ENCODE peak calls at places on chromosomes 1 and 21, in eight cellular contexts. S, Q, C, H, O, N, T and Y are unnamed samples.

GRCh38 chr1:163980391-163980790 is 578.6 kb upstream of the PBX1 start:
- DNase-seq in N (no peak), S (no peak), O (no peak), H (no peak), T (no peak), C (no peak), Q (no peak), Y (no peak)

GRCh38 chr1:167935252-167936067 is 1.0 kb upstream of the DCAF6 start:
- DNase-seq in O (peak; percentile 55), Q (peak; percentile 62), S (peak; percentile 50), N (no peak), T (no peak), H (peak; percentile 55), C (peak; percentile 90), Y (peak; percentile 38)

GRCh38 chr1:9037476-9038337 is 11.5 kb upstream of the SLC2A7 start:
- DNase-seq in C (no peak), N (peak; percentile 29), O (no peak), H (no peak), S (no peak), T (peak; percentile 19), Q (no peak), Y (no peak)

GRCh38 chr1:205053296-205053695 is 10.3 kb downstream of the CNTN2 start:
- DNase-seq in C (no peak), Q (no peak), N (no peak), S (no peak), H (no peak), T (no peak), O (no peak), Y (no peak)

GRCh38 chr1:21174638-21175323 is 1.9 kb downstream of the EIF4G3 start:
- DNase-seq in C (peak; percentile 89), O (no peak), S (no peak), N (no peak), H (no peak), Q (peak; percentile 68), T (no peak), Y (no peak)

GRCh38 chr1:8595919-8596318 is 221.5 kb downstream of the RERE start:
- DNase-seq in C (no peak), S (no peak), O (no peak), N (no peak), H (peak; percentile 73), Q (peak; percentile 82), T (no peak), Y (no peak)

GRCh38 chr21:34933609-34934345 is 115.3 kb downstream of the RUNX1 start:
- DNase-seq in O (no peak), C (no peak), Q (no peak), S (no peak), N (no peak), T (no peak), H (peak; percentile 88), Y (no peak)

GRCh38 chr1:11052839-11053757 is 6.1 kb upstream of the MASP2 start:
- DNase-seq in H (peak; percentile 32), Q (no peak), S (no peak), N (no peak), C (peak; percentile 87), T (peak; percentile 42), O (no peak), Y (no peak)

GRCh38 chr1:8094481-8095241 is 68.6 kb upstream of the ERRFI1 start:
- DNase-seq in N (no peak), H (no peak), S (no peak), C (peak; percentile 65), O (peak; percentile 88), T (no peak), Q (peak; percentile 99), Y (no peak)

GRCh38 chr1:3911981-3912808 is 12.1 kb upstream of the C1orf174 start:
- DNase-seq in H (no peak), N (no peak), Q (no peak), O (no peak), C (peak; percentile 61), T (peak; percentile 37), S (no peak), Y (peak; percentile 20)

GRCh38 chr1:19066874-19067186 is 110.4 kb upstream of the IFFO2 start:
- DNase-seq in O (no peak), N (no peak), Q (no peak), S (no peak), C (no peak), T (no peak), H (peak; percentile 48), Y (no peak)

GRCh38 chr1:15212989-15213291 is 34.1 kb upstream of the FHAD1 start:
- DNase-seq in N (no peak), C (no peak), Q (no peak), T (no peak), H (no peak), S (no peak), O (no peak), Y (no peak)

GRCh38 chr1:56491441-56491840 is 87.9 kb downstream of the PLPP3 start:
- DNase-seq in T (no peak), H (no peak), C (no peak), S (no peak), Q (no peak), N (no peak), O (no peak), Y (no peak)

GRCh38 chr1:30677471-30677870 is 45.9 kb downstream of the MATN1 start:
- DNase-seq in T (no peak), H (no peak), Q (no peak), C (no peak), N (no peak), O (no peak), S (no peak), Y (no peak)

GRCh38 chr1:207748737-207749528 is 2.9 kb upstream of the CD46 start:
- DNase-seq in S (no peak), Q (no peak), O (no peak), T (no peak), N (no peak), H (peak; percentile 87), C (no peak), Y (no peak)

GRCh38 chr1:231357831-231358354 is 19.8 kb downstream of the SPRTN start:
- DNase-seq in O (peak; percentile 73), N (no peak), C (peak; percentile 53), H (peak; percentile 76), Q (peak; percentile 78), S (peak; percentile 9), T (no peak), Y (no peak)

GRCh38 chr1:186420923-186421322 is 40.0 kb downstream of the PDC start:
- DNase-seq in Q (peak; percentile 47), T (no peak), C (no peak), S (no peak), H (peak; percentile 87), O (no peak), N (no peak), Y (no peak)

GRCh38 chr1:152658649-152659048 is 4.5 kb upstream of the LCE2D start:
- DNase-seq in N (no peak), H (no peak), C (no peak), S (no peak), Q (no peak), T (no peak), O (no peak), Y (no peak)

GRCh38 chr1:152657677-152658076 is 5.5 kb upstream of the LCE2D start:
- DNase-seq in N (no peak), O (no peak), S (no peak), T (no peak), C (no peak), H (no peak), Q (no peak), Y (no peak)

GRCh38 chr1:152667625-152668024 is 4.4 kb downstream of the LCE2D start:
- DNase-seq in Q (no peak), O (no peak), H (no peak), N (no peak), C (no peak), S (no peak), T (no peak), Y (no peak)

DNA sequence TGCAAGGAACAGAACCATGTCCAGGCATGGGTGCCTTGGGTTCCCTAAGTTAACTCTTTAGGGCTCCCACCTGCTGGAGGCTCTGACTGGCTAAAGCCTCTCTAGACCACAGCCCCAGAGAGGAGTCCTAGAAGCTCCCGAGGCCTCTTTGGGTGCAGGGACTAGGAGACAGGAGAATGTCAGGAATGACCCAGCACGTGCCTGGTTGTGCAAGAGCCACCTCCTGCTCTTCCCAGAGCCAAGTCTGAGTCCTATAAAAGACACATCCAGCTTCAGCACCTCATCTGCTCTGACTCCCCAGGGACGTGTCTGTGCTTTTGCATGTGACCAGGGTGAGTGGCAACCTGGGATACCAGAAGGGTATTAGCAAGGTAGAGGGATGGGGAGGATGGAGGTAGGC is at the start of gene LCE2D:
- DNase-seq in C (no peak), Q (no peak), N (no peak), S (no peak), H (no peak), T (no peak), O (no peak), Y (no peak)
- H3K27ac ChIP-seq in C (no peak within 1 kb of the TSS), Q (no peak within 1 kb of the TSS), N (no peak within 1 kb of the TSS), S (no peak within 1 kb of the TSS), H (no peak within 1 kb of the TSS), T (no peak within 1 kb of the TSS), O (no peak within 1 kb of the TSS), Y (no peak within 1 kb of the TSS)

GRCh38 chr1:152109998-152110294 is 5.3 kb downstream of the TCHH start:
- DNase-seq in N (no peak), T (no peak), C (no peak), H (no peak), S (no peak), Q (no peak), O (peak; percentile 4), Y (no peak)
- H3K27ac ChIP-seq in N (no peak overlapping the region), T (no peak overlapping the region), C (no peak overlapping the region), H (no peak overlapping the region), S (no peak overlapping the region), Q (no peak overlapping the region), O (no peak overlapping the region), Y (no peak overlapping the region)

DNA sequence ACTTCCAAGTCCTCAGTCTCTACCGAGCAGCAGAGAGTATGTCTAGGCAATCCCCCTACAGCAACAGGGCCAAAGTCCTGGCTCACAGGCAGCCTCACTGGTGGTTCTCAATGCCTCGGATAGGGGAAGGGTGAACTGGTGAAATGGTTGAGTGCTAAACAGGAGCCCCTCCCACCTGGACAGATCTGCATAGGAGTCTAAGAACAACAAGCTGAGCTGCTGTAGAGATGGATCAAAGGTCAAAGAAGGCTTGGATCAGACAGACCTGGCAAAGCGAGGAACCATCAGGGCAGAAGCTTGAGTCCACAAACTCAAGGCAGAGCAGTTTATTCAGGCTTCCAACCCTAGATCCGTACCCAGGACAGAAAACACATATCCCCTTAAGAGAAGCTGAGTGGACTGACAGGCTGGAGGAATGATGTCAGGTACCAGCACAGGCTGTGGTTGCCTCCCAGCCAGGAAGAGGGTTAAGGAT is 31.8 kb downstream of the RABIF start:
- DNase-seq in O (no peak), S (no peak), H (no peak), C (no peak), T (no peak), N (no peak), Q (no peak), Y (no peak)
- H3K27ac ChIP-seq in O (no peak overlapping the region), S (no peak overlapping the region), H (no peak overlapping the region), C (no peak overlapping the region), T (no peak overlapping the region), N (no peak overlapping the region), Q (no peak overlapping the region), Y (no peak overlapping the region)

DNA sequence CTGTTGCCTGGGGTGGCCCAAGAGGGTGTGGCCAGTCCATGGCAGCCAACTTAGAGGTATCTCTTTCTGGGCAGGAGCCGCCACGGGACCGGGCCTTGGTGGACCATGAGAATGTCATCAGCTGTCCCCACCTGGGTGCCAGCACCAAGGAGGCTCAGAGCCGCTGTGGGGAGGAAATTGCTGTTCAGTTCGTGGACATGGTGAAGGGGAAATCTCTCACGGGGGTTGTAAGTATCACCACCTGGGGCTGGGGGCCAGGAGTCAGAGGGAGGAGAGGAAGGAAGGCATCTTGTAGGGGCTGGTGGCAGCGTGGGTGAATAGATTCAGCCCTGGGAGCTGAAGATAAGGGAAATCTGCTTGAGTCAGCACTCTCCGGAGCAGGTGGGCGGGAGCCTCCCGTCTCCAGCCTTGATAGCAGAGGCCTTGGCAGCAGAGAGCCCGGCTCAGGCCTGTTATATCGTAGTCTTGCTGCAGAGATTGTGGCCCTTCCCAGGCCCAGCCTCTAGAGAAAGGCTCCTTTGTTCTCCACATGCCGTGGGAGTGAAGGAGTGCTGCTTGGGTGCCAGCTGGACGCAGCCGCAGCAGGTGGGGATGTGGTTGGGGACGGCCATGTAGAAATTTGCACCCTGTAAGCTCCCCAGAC is 25.4 kb downstream of the PHGDH start:
- DNase-seq in C (no peak), N (no peak), S (peak; percentile 55), Q (no peak), H (no peak), O (no peak), T (no peak), Y (no peak)
- H3K27ac ChIP-seq in C (no peak overlapping the region), N (no peak overlapping the region), S (peak overlapping the region; percentile 96), Q (no peak overlapping the region), H (no peak overlapping the region), O (no peak overlapping the region), T (no peak overlapping the region), Y (no peak overlapping the region)